ENCODE peak calls at places on chromosomes 12 and 14, in seven cellular contexts. T, S, X, C, K, I and J are unnamed samples.

GRCh38 chr14:35050652-35051051 is 4.6 kb downstream of the FAM177A1 start:
- DNase-seq in C (no peak), S (no peak), K (peak), I (peak), T (peak), X (no peak), J (no peak)

GRCh38 chr14:51780741-51781140 is 79.7 kb upstream of the GNG2 start:
- DNase-seq in T (peak), X (no peak), S (peak), K (peak), I (peak), C (no peak), J (no peak)

GRCh38 chr14:93892923-93893549 is 34.1 kb upstream of the FAM181A start:
- DNase-seq in C (peak), S (peak), X (peak), K (peak), I (peak), T (peak), J (peak)

GRCh38 chr12:59820594-59821011 is 224.8 kb downstream of the SLC16A7 start:
- DNase-seq in S (no peak), X (no peak), I (peak), C (no peak), T (no peak), K (no peak), J (no peak)

GRCh38 chr12:58678753-58679152 is 241.6 kb downstream of the LRIG3 start:
- DNase-seq in I (no peak), S (no peak), T (no peak), C (no peak), X (no peak), K (no peak), J (no peak)

GRCh38 chr14:80634106-80634758 is 307.3 kb downstream of the CEP128 start:
- DNase-seq in K (peak), I (no peak), S (no peak), C (no peak), T (no peak), X (no peak), J (no peak)

GRCh38 chr14:100076630-100077029 is 11.4 kb downstream of the EVL start:
- DNase-seq in K (peak), I (peak), C (no peak), T (no peak), X (peak), S (no peak), J (no peak)

GRCh38 chr12:13780453-13780852 is 200.9 kb downstream of the GRIN2B start:
- DNase-seq in C (no peak), X (no peak), K (no peak), I (no peak), S (no peak), T (peak), J (no peak)

GRCh38 chr14:73796881-73797539 is 54.6 kb upstream of the PTGR2 start:
- DNase-seq in X (no peak), I (no peak), K (no peak), S (no peak), T (no peak), C (no peak), J (no peak)

GRCh38 chr12:11839093-11839641 is 189.7 kb downstream of the ETV6 start:
- DNase-seq in X (peak), K (peak), C (no peak), I (no peak), S (no peak), T (peak), J (no peak)

GRCh38 chr12:52494518-52494917 is 1.5 kb upstream of the KRT6A start:
- DNase-seq in T (peak), K (no peak), S (no peak), C (no peak), I (peak), X (peak), J (no peak)

GRCh38 chr14:105486974-105487448 is 325 bp downstream of the CRIP1 start:
- DNase-seq in K (no peak), X (no peak), I (peak), S (no peak), C (peak), T (no peak), J (peak)

GRCh38 chr12:121786441-121786825 is 7.1 kb downstream of the RHOF start:
- DNase-seq in C (peak), T (peak), X (peak), I (peak), K (peak), S (no peak), J (no peak)

GRCh38 chr14:104399432-104400155 is 180.0 kb upstream of the C14orf180 start:
- DNase-seq in S (no peak), I (no peak), C (no peak), X (no peak), K (no peak), T (peak), J (no peak)

GRCh38 chr14:106808907-106809306 is 1282.5 kb downstream of the TMEM121 start:
- DNase-seq in T (no peak), C (no peak), I (no peak), X (no peak), S (no peak), K (no peak), J (no peak)

GRCh38 chr12:51209259-51209658 is 8.6 kb downstream of the POU6F1 start:
- DNase-seq in T (no peak), C (no peak), K (no peak), S (no peak), I (no peak), X (no peak), J (no peak)

GRCh38 chr14:72619071-72619710 is 274.7 kb downstream of the DPF3 start:
- DNase-seq in K (no peak), X (no peak), S (no peak), I (no peak), T (no peak), C (no peak), J (no peak)

GRCh38 chr14:69620211-69620611 is 8.8 kb downstream of the SUSD6 start:
- DNase-seq in C (no peak), X (no peak), T (no peak), K (no peak), S (no peak), I (no peak), J (no peak)

GRCh38 chr12:66678640-66679268 is at the start of gene GRIP1:
- DNase-seq in I (no peak), S (no peak), T (peak), K (no peak), C (no peak), X (no peak), J (no peak)

GRCh38 chr12:52691076-52691764 is 11.0 kb upstream of the KRT1 start:
- DNase-seq in I (peak), T (no peak), S (no peak), K (no peak), X (no peak), C (peak), J (peak)

GRCh38 chr14:89618309-89618708 is 201.3 kb upstream of the FOXN3 start:
- DNase-seq in X (no peak), I (peak), S (no peak), K (peak), C (no peak), T (no peak), J (no peak)

GRCh38 chr12:121038861-121039654 is at the start of gene OASL:
- DNase-seq in C (peak), T (no peak), K (peak), I (peak), X (no peak), S (no peak), J (peak)

GRCh38 chr12:49549735-49550710 is 11.2 kb downstream of the KCNH3 start:
- DNase-seq in K (no peak), I (no peak), X (no peak), S (no peak), C (no peak), T (no peak), J (no peak)

GRCh38 chr14:75566321-75566720 is 12.1 kb upstream of the FLVCR2 start:
- DNase-seq in X (no peak), C (peak), I (no peak), S (no peak), K (no peak), T (no peak), J (no peak)

GRCh38 chr12:57019983-57020719 is 3.8 kb upstream of the TAC3 start:
- DNase-seq in T (no peak), K (no peak), X (no peak), I (no peak), C (no peak), S (no peak), J (no peak)

GRCh38 chr12:124188059-124188458 is 106.8 kb upstream of the RFLNA start:
- DNase-seq in I (no peak), S (no peak), T (no peak), X (no peak), K (no peak), C (no peak), J (no peak)

GRCh38 chr14:100147181-100147631 is 12.2 kb downstream of the DEGS2 start:
- DNase-seq in C (peak), T (no peak), K (no peak), I (no peak), S (no peak), X (no peak), J (peak)

GRCh38 chr12:63298386-63298930 is 147.5 kb upstream of the AVPR1A start:
- DNase-seq in K (no peak), X (no peak), T (no peak), I (no peak), C (no peak), S (no peak), J (no peak)

GRCh38 chr12:76644950-76645349 is 85.4 kb upstream of the OSBPL8 start:
- DNase-seq in K (no peak), C (no peak), S (no peak), T (no peak), X (no peak), I (no peak), J (no peak)

GRCh38 chr14:92456215-92457017 is 57.2 kb upstream of the RIN3 start:
- DNase-seq in K (peak), X (no peak), C (no peak), I (peak), T (peak), S (no peak), J (peak)